ENCODE peak calls at places on chromosomes 11 and 22, in four cellular contexts. U, T, A and R are unnamed samples.
A peak's percentile ranks its signal among the peaks of the same experiment; 100 is the strongest.

GRCh38 chr11:133386852-133387251 is 145.4 kb downstream of the OPCML start:
- ATAC-seq in A (peak; percentile 19), U (no peak), T (no peak), R (no peak)

GRCh38 chr11:86931965-86932332 is 23.2 kb downstream of the FZD4 start:
- ATAC-seq in U (no peak), T (no peak), A (peak; percentile 51), R (peak; percentile 72)

GRCh38 chr11:46330887-46331652 is 16.2 kb upstream of the DGKZ start:
- ATAC-seq in U (no peak), A (peak; percentile 7), T (peak; percentile 76), R (peak; percentile 80)

GRCh38 chr11:108967571-108967970 is 302.7 kb downstream of the DDX10 start:
- ATAC-seq in A (peak; percentile 97), U (no peak), T (no peak), R (no peak)

GRCh38 chr11:23680488-23681230 is 816.2 kb upstream of the LUZP2 start:
- ATAC-seq in T (no peak), U (no peak), A (no peak), R (no peak)

GRCh38 chr11:41861791-41862190 is 402.3 kb upstream of the LRRC4C start:
- ATAC-seq in T (no peak), U (no peak), A (no peak), R (no peak)

GRCh38 chr11:111205622-111206385 is 39.7 kb upstream of the POU2AF2 start:
- ATAC-seq in U (no peak), T (no peak), A (no peak), R (peak; percentile 50)

GRCh38 chr22:45548991-45549736 is 46.5 kb downstream of the FBLN1 start:
- ATAC-seq in U (no peak), A (peak; percentile 41), T (no peak), R (no peak)

GRCh38 chr11:100860318-100860896 is 173.3 kb downstream of the ARHGAP42 start:
- ATAC-seq in A (no peak), T (no peak), U (no peak), R (no peak)

GRCh38 chr11:69382131-69383128 is 88.5 kb downstream of the MYEOV start:
- ATAC-seq in T (peak; percentile 18), U (peak; percentile 45), A (peak; percentile 73), R (peak; percentile 74)

GRCh38 chr11:67379061-67380058 is 6.0 kb upstream of the CLCF1 start:
- ATAC-seq in T (no peak), A (no peak), U (no peak), R (no peak)

GRCh38 chr22:30541979-30542810 is 4.3 kb downstream of the SEC14L6 start:
- ATAC-seq in T (peak; percentile 14), U (peak; percentile 74), A (peak; percentile 36), R (no peak)

GRCh38 chr11:121478226-121478894 is 25.6 kb upstream of the SORL1-AS1 start:
- ATAC-seq in T (no peak), A (no peak), U (peak; percentile 81), R (no peak)

GRCh38 chr22:31127181-31127772 is 4.5 kb downstream of the INPP5J start:
- ATAC-seq in A (no peak), T (no peak), U (no peak), R (no peak)

GRCh38 chr11:60776167-60776566 is 9.0 kb upstream of the MS4A10 start:
- ATAC-seq in U (no peak), T (no peak), A (no peak), R (no peak)

GRCh38 chr11:118073554-118073953 is 3.3 kb upstream of the TMPRSS4 start:
- ATAC-seq in T (no peak), U (no peak), A (no peak), R (no peak)

GRCh38 chr11:69436041-69436982 is 45.2 kb upstream of the LINC01488 start:
- ATAC-seq in T (no peak), A (no peak), U (no peak), R (no peak)

GRCh38 chr11:86537541-86538222 is 134.7 kb downstream of the ME3 start:
- ATAC-seq in T (no peak), A (no peak), U (no peak), R (no peak)

GRCh38 chr11:121522043-121522941 is 69.5 kb upstream of the SORL1-AS1 start:
- ATAC-seq in U (no peak), T (peak; percentile 46), A (no peak), R (peak; percentile 73)

GRCh38 chr11:126484266-126484665 is 128.8 kb downstream of the ST3GAL4 start:
- ATAC-seq in U (no peak), A (no peak), T (no peak), R (no peak)

GRCh38 chr22:29766632-29767288 is at the start of gene ZMAT5:
- ATAC-seq in T (peak; percentile 98), A (peak; percentile 98), U (peak; percentile 99), R (peak; percentile 96)

GRCh38 chr11:78168539-78169477 is 19.6 kb downstream of the KCTD21 start:
- ATAC-seq in T (no peak), U (peak; percentile 65), A (peak; percentile 94), R (no peak)

GRCh38 chr22:40345271-40345670 is 1.0 kb upstream of the ADSL start:
- ATAC-seq in U (no peak), A (no peak), T (no peak), R (peak; percentile 30)

GRCh38 chr22:50245214-50246072 is 620 bp upstream of the TUBGCP6 start:
- ATAC-seq in U (peak; percentile 27), T (peak; percentile 9), A (peak; percentile 49), R (no peak)

GRCh38 chr11:112382561-112382960 is 121.9 kb upstream of the PLET1 start:
- ATAC-seq in A (no peak), T (no peak), U (no peak), R (no peak)

GRCh38 chr22:32698926-32699619 is 102.4 kb upstream of the TIMP3 start:
- ATAC-seq in A (peak; percentile 90), U (peak; percentile 47), T (no peak), R (no peak)

GRCh38 chr11:94694309-94695060 is 73.7 kb upstream of the AMOTL1 start:
- ATAC-seq in T (no peak), U (no peak), A (peak; percentile 98), R (no peak)